ENCODE peak calls at places on chromosomes 12 and 14, in ten cellular contexts. I is stimulated activated naive CD4-positive, alpha-beta T cell; L is fibroblast of the conjunctiva; G is fibroblast of the aortic adventitia; P is cardiac fibroblast; R is A549; W is HEK293T; T is hippocampal formation; N is HFF-Myc; M is T-helper 22 cell. Z is an unnamed sample.

GRCh38 chr12:64946132-64946829 is 121.8 kb downstream of the TBC1D30 start:
- DNase-seq in N (no peak), R (no peak), W (no peak), M (no peak), L (no peak), P (peak; percentile 5), G (peak; percentile 53), I (no peak), T (peak; percentile 90), Z (no peak)

GRCh38 chr14:37721976-37722659 is 126.7 kb downstream of the TTC6 start:
- DNase-seq in P (peak; percentile 34), T (no peak), N (no peak), W (no peak), L (no peak), R (peak; percentile 19), M (no peak), G (no peak), I (no peak), Z (no peak)

GRCh38 chr12:54858562-54858961 is 4.2 kb downstream of the MUCL1 start:
- DNase-seq in M (no peak), W (no peak), L (no peak), R (no peak), N (no peak), T (no peak), I (no peak), G (no peak), P (no peak), Z (no peak)

GRCh38 chr12:90938451-90938850 is 16.5 kb downstream of the CCER1 start:
- DNase-seq in L (no peak), N (no peak), T (no peak), R (peak; percentile 23), W (no peak), I (no peak), M (no peak), P (peak; percentile 76), G (peak; percentile 26), Z (no peak)

GRCh38 chr12:106345739-106346138 is 11.8 kb upstream of the POLR3B start:
- DNase-seq in L (no peak), W (peak; percentile 21), R (peak; percentile 87), P (peak; percentile 72), T (peak; percentile 37), M (no peak), G (peak; percentile 49), I (no peak), N (peak; percentile 42), Z (no peak)

GRCh38 chr14:92951912-92952471 is 29.0 kb downstream of the CHGA start:
- DNase-seq in N (no peak), M (peak; percentile 32), W (peak; percentile 86), L (peak; percentile 53), P (peak; percentile 74), R (peak; percentile 70), I (peak; percentile 47), T (peak; percentile 78), G (peak; percentile 66), Z (peak; percentile 77)

GRCh38 chr12:124302241-124302806 is 7.4 kb downstream of the RFLNA start:
- DNase-seq in M (no peak), W (no peak), T (no peak), N (no peak), R (no peak), L (no peak), P (no peak), I (no peak), G (no peak), Z (no peak)

GRCh38 chr12:62438098-62438692 is 28.4 kb upstream of the MON2 start:
- DNase-seq in I (no peak), G (peak; percentile 76), T (peak; percentile 18), R (peak; percentile 69), M (no peak), L (peak; percentile 48), N (peak; percentile 47), W (peak; percentile 53), P (peak; percentile 71), Z (peak; percentile 56)

Z was measured in CD8-positive, alpha-beta T cell.